ENCODE peak calls at places on chromosomes 6 and 20, in six cellular contexts. One of them, this sample, is unnamed.

GRCh38 chr6:45538636-45539035 is 160.9 kb upstream of the SUPT3H start:
- DNase-seq in Daoy: peak
- DNase-seq in GM13976: no peak
- DNase-seq in stimulated activated effector memory CD8-positive, alpha-beta T cell treated with anti-CD3 and anti-CD28 coated beads, Interleukin-12 subunit alpha, Interleukin-12 subunit beta, amount 100 ng/mL, for 72 hours: no peak
- DNase-seq in GM10248: no peak
- DNase-seq in nephron progenitor cell: no peak
- DNase-seq in this sample: no peak

GRCh38 chr20:58059145-58059544 is 169.3 kb downstream of the ANKRD60 start:
- DNase-seq in Daoy: no peak
- DNase-seq in GM13976: no peak
- DNase-seq in stimulated activated effector memory CD8-positive, alpha-beta T cell treated with anti-CD3 and anti-CD28 coated beads, Interleukin-12 subunit alpha, Interleukin-12 subunit beta, amount 100 ng/mL, for 72 hours: no peak
- DNase-seq in GM10248: no peak
- DNase-seq in nephron progenitor cell: no peak
- DNase-seq in this sample: no peak

GRCh38 chr6:74715362-74716068 is 490.3 kb downstream of the COL12A1 start:
- DNase-seq in Daoy: no peak
- DNase-seq in GM13976: no peak
- DNase-seq in stimulated activated effector memory CD8-positive, alpha-beta T cell treated with anti-CD3 and anti-CD28 coated beads, Interleukin-12 subunit alpha, Interleukin-12 subunit beta, amount 100 ng/mL, for 72 hours: no peak
- DNase-seq in GM10248: no peak
- DNase-seq in nephron progenitor cell: no peak
- DNase-seq in this sample: no peak

GRCh38 chr20:49811825-49812462 is 684 bp upstream of the SLC9A8 start:
- DNase-seq in Daoy: peak
- DNase-seq in GM13976: no peak
- DNase-seq in stimulated activated effector memory CD8-positive, alpha-beta T cell treated with anti-CD3 and anti-CD28 coated beads, Interleukin-12 subunit alpha, Interleukin-12 subunit beta, amount 100 ng/mL, for 72 hours: no peak
- DNase-seq in GM10248: no peak
- DNase-seq in nephron progenitor cell: no peak
- DNase-seq in this sample: no peak

GRCh38 chr6:57324538-57324937 is 7.1 kb downstream of the PRIM2 start:
- DNase-seq in Daoy: no peak
- DNase-seq in GM13976: no peak
- DNase-seq in stimulated activated effector memory CD8-positive, alpha-beta T cell treated with anti-CD3 and anti-CD28 coated beads, Interleukin-12 subunit alpha, Interleukin-12 subunit beta, amount 100 ng/mL, for 72 hours: no peak
- DNase-seq in GM10248: no peak
- DNase-seq in nephron progenitor cell: no peak
- DNase-seq in this sample: no peak

GRCh38 chr6:90199900-90200299 is 96.7 kb downstream of the BACH2 start:
- DNase-seq in Daoy: no peak
- DNase-seq in GM13976: no peak
- DNase-seq in stimulated activated effector memory CD8-positive, alpha-beta T cell treated with anti-CD3 and anti-CD28 coated beads, Interleukin-12 subunit alpha, Interleukin-12 subunit beta, amount 100 ng/mL, for 72 hours: no peak
- DNase-seq in GM10248: no peak
- DNase-seq in nephron progenitor cell: no peak
- DNase-seq in this sample: no peak

GRCh38 chr20:52974155-52974554 is 2.0 kb downstream of the TSHZ2 start:
- DNase-seq in Daoy: no peak
- DNase-seq in GM13976: no peak
- DNase-seq in stimulated activated effector memory CD8-positive, alpha-beta T cell treated with anti-CD3 and anti-CD28 coated beads, Interleukin-12 subunit alpha, Interleukin-12 subunit beta, amount 100 ng/mL, for 72 hours: no peak
- DNase-seq in GM10248: no peak
- DNase-seq in nephron progenitor cell: no peak
- DNase-seq in this sample: no peak

GRCh38 chr6:159196430-159196829 is 27.2 kb downstream of the FNDC1 start:
- DNase-seq in Daoy: no peak
- DNase-seq in GM13976: no peak
- DNase-seq in stimulated activated effector memory CD8-positive, alpha-beta T cell treated with anti-CD3 and anti-CD28 coated beads, Interleukin-12 subunit alpha, Interleukin-12 subunit beta, amount 100 ng/mL, for 72 hours: no peak
- DNase-seq in GM10248: no peak
- DNase-seq in nephron progenitor cell: no peak
- DNase-seq in this sample: no peak

GRCh38 chr20:33233129-33233774 is 2.5 kb upstream of the BPIFA1 start:
- DNase-seq in Daoy: no peak
- DNase-seq in GM13976: no peak
- DNase-seq in stimulated activated effector memory CD8-positive, alpha-beta T cell treated with anti-CD3 and anti-CD28 coated beads, Interleukin-12 subunit alpha, Interleukin-12 subunit beta, amount 100 ng/mL, for 72 hours: no peak
- DNase-seq in GM10248: no peak
- DNase-seq in nephron progenitor cell: peak
- DNase-seq in this sample: no peak

GRCh38 chr6:30647039-30647801 is at the start of gene C6orf136:
- DNase-seq in Daoy: peak
- DNase-seq in GM13976: peak
- DNase-seq in stimulated activated effector memory CD8-positive, alpha-beta T cell treated with anti-CD3 and anti-CD28 coated beads, Interleukin-12 subunit alpha, Interleukin-12 subunit beta, amount 100 ng/mL, for 72 hours: peak
- DNase-seq in GM10248: peak
- DNase-seq in nephron progenitor cell: peak
- DNase-seq in this sample: peak

GRCh38 chr20:50048420-50049166 is 64.4 kb downstream of the UBE2V1 start:
- DNase-seq in Daoy: peak
- DNase-seq in GM13976: no peak
- DNase-seq in stimulated activated effector memory CD8-positive, alpha-beta T cell treated with anti-CD3 and anti-CD28 coated beads, Interleukin-12 subunit alpha, Interleukin-12 subunit beta, amount 100 ng/mL, for 72 hours: peak
- DNase-seq in GM10248: no peak
- DNase-seq in nephron progenitor cell: no peak
- DNase-seq in this sample: no peak

GRCh38 chr6:38150681-38151296 is 331.3 kb downstream of the ZFAND3 start:
- DNase-seq in Daoy: no peak
- DNase-seq in GM13976: no peak
- DNase-seq in stimulated activated effector memory CD8-positive, alpha-beta T cell treated with anti-CD3 and anti-CD28 coated beads, Interleukin-12 subunit alpha, Interleukin-12 subunit beta, amount 100 ng/mL, for 72 hours: no peak
- DNase-seq in GM10248: no peak
- DNase-seq in nephron progenitor cell: no peak
- DNase-seq in this sample: no peak

GRCh38 chr20:6767536-6768227 is at the start of gene BMP2:
- DNase-seq in Daoy: peak
- DNase-seq in GM13976: peak
- DNase-seq in stimulated activated effector memory CD8-positive, alpha-beta T cell treated with anti-CD3 and anti-CD28 coated beads, Interleukin-12 subunit alpha, Interleukin-12 subunit beta, amount 100 ng/mL, for 72 hours: no peak
- DNase-seq in GM10248: peak
- DNase-seq in nephron progenitor cell: peak
- DNase-seq in this sample: peak

GRCh38 chr20:58436868-58437645 is 48.0 kb downstream of the VAPB start:
- DNase-seq in Daoy: no peak
- DNase-seq in GM13976: no peak
- DNase-seq in stimulated activated effector memory CD8-positive, alpha-beta T cell treated with anti-CD3 and anti-CD28 coated beads, Interleukin-12 subunit alpha, Interleukin-12 subunit beta, amount 100 ng/mL, for 72 hours: no peak
- DNase-seq in GM10248: no peak
- DNase-seq in nephron progenitor cell: no peak
- DNase-seq in this sample: no peak

GRCh38 chr6:31094389-31094881 is 17.9 kb downstream of the C6orf15 start:
- DNase-seq in Daoy: peak
- DNase-seq in GM13976: no peak
- DNase-seq in stimulated activated effector memory CD8-positive, alpha-beta T cell treated with anti-CD3 and anti-CD28 coated beads, Interleukin-12 subunit alpha, Interleukin-12 subunit beta, amount 100 ng/mL, for 72 hours: no peak
- DNase-seq in GM10248: no peak
- DNase-seq in nephron progenitor cell: no peak
- DNase-seq in this sample: peak

GRCh38 chr6:127176175-127176574 is 57.7 kb downstream of the RSPO3 start:
- DNase-seq in Daoy: no peak
- DNase-seq in GM13976: no peak
- DNase-seq in stimulated activated effector memory CD8-positive, alpha-beta T cell treated with anti-CD3 and anti-CD28 coated beads, Interleukin-12 subunit alpha, Interleukin-12 subunit beta, amount 100 ng/mL, for 72 hours: no peak
- DNase-seq in GM10248: no peak
- DNase-seq in nephron progenitor cell: no peak
- DNase-seq in this sample: no peak

GRCh38 chr6:26286168-26286854 is 78.7 kb upstream of the BTN3A2 start:
- DNase-seq in Daoy: peak
- DNase-seq in GM13976: peak
- DNase-seq in stimulated activated effector memory CD8-positive, alpha-beta T cell treated with anti-CD3 and anti-CD28 coated beads, Interleukin-12 subunit alpha, Interleukin-12 subunit beta, amount 100 ng/mL, for 72 hours: peak
- DNase-seq in GM10248: no peak
- DNase-seq in nephron progenitor cell: peak
- DNase-seq in this sample: peak

GRCh38 chr6:39053016-39053595 is 4.5 kb downstream of the GLP1R start:
- DNase-seq in Daoy: no peak
- DNase-seq in GM13976: no peak
- DNase-seq in stimulated activated effector memory CD8-positive, alpha-beta T cell treated with anti-CD3 and anti-CD28 coated beads, Interleukin-12 subunit alpha, Interleukin-12 subunit beta, amount 100 ng/mL, for 72 hours: no peak
- DNase-seq in GM10248: no peak
- DNase-seq in nephron progenitor cell: no peak
- DNase-seq in this sample: no peak

GRCh38 chr20:46520540-46520939 is 7.2 kb upstream of the ZNF334 start:
- DNase-seq in Daoy: no peak
- DNase-seq in GM13976: no peak
- DNase-seq in stimulated activated effector memory CD8-positive, alpha-beta T cell treated with anti-CD3 and anti-CD28 coated beads, Interleukin-12 subunit alpha, Interleukin-12 subunit beta, amount 100 ng/mL, for 72 hours: no peak
- DNase-seq in GM10248: no peak
- DNase-seq in nephron progenitor cell: no peak
- DNase-seq in this sample: no peak

GRCh38 chr6:107977283-107977682 is 19.3 kb upstream of the SEC63 start:
- DNase-seq in Daoy: no peak
- DNase-seq in GM13976: no peak
- DNase-seq in stimulated activated effector memory CD8-positive, alpha-beta T cell treated with anti-CD3 and anti-CD28 coated beads, Interleukin-12 subunit alpha, Interleukin-12 subunit beta, amount 100 ng/mL, for 72 hours: no peak
- DNase-seq in GM10248: no peak
- DNase-seq in nephron progenitor cell: no peak
- DNase-seq in this sample: no peak

GRCh38 chr6:47525330-47526057 is 47.9 kb downstream of the CD2AP start:
- DNase-seq in Daoy: no peak
- DNase-seq in GM13976: no peak
- DNase-seq in stimulated activated effector memory CD8-positive, alpha-beta T cell treated with anti-CD3 and anti-CD28 coated beads, Interleukin-12 subunit alpha, Interleukin-12 subunit beta, amount 100 ng/mL, for 72 hours: no peak
- DNase-seq in GM10248: no peak
- DNase-seq in nephron progenitor cell: no peak
- DNase-seq in this sample: no peak

GRCh38 chr6:128697392-128697689 is 176.9 kb upstream of the PTPRK start:
- DNase-seq in Daoy: no peak
- DNase-seq in GM13976: no peak
- DNase-seq in stimulated activated effector memory CD8-positive, alpha-beta T cell treated with anti-CD3 and anti-CD28 coated beads, Interleukin-12 subunit alpha, Interleukin-12 subunit beta, amount 100 ng/mL, for 72 hours: no peak
- DNase-seq in GM10248: no peak
- DNase-seq in nephron progenitor cell: no peak
- DNase-seq in this sample: no peak

GRCh38 chr6:39843305-39844020 is 51.3 kb downstream of the DAAM2 start:
- DNase-seq in Daoy: peak
- DNase-seq in GM13976: no peak
- DNase-seq in stimulated activated effector memory CD8-positive, alpha-beta T cell treated with anti-CD3 and anti-CD28 coated beads, Interleukin-12 subunit alpha, Interleukin-12 subunit beta, amount 100 ng/mL, for 72 hours: no peak
- DNase-seq in GM10248: no peak
- DNase-seq in nephron progenitor cell: no peak
- DNase-seq in this sample: no peak

GRCh38 chr6:149484733-149485700 is at the start of gene ZC3H12D:
- DNase-seq in Daoy: peak
- DNase-seq in GM13976: peak
- DNase-seq in stimulated activated effector memory CD8-positive, alpha-beta T cell treated with anti-CD3 and anti-CD28 coated beads, Interleukin-12 subunit alpha, Interleukin-12 subunit beta, amount 100 ng/mL, for 72 hours: peak
- DNase-seq in GM10248: no peak
- DNase-seq in nephron progenitor cell: no peak
- DNase-seq in this sample: no peak

GRCh38 chr6:16130932-16131387 is 2.1 kb downstream of the MYLIP start:
- DNase-seq in Daoy: peak
- DNase-seq in GM13976: peak
- DNase-seq in stimulated activated effector memory CD8-positive, alpha-beta T cell treated with anti-CD3 and anti-CD28 coated beads, Interleukin-12 subunit alpha, Interleukin-12 subunit beta, amount 100 ng/mL, for 72 hours: no peak
- DNase-seq in GM10248: peak
- DNase-seq in nephron progenitor cell: peak
- DNase-seq in this sample: peak

GRCh38 chr6:151805286-151805840 is 2.1 kb upstream of the ESR1 start:
- DNase-seq in Daoy: peak
- DNase-seq in GM13976: no peak
- DNase-seq in stimulated activated effector memory CD8-positive, alpha-beta T cell treated with anti-CD3 and anti-CD28 coated beads, Interleukin-12 subunit alpha, Interleukin-12 subunit beta, amount 100 ng/mL, for 72 hours: no peak
- DNase-seq in GM10248: no peak
- DNase-seq in nephron progenitor cell: peak
- DNase-seq in this sample: no peak

GRCh38 chr20:9602834-9603173 is 88.4 kb downstream of the LAMP5 start:
- DNase-seq in Daoy: no peak
- DNase-seq in GM13976: no peak
- DNase-seq in stimulated activated effector memory CD8-positive, alpha-beta T cell treated with anti-CD3 and anti-CD28 coated beads, Interleukin-12 subunit alpha, Interleukin-12 subunit beta, amount 100 ng/mL, for 72 hours: no peak
- DNase-seq in GM10248: no peak
- DNase-seq in nephron progenitor cell: no peak
- DNase-seq in this sample: no peak

GRCh38 chr6:144898052-144898689 is 613.0 kb downstream of the UTRN start:
- DNase-seq in Daoy: peak
- DNase-seq in GM13976: no peak
- DNase-seq in stimulated activated effector memory CD8-positive, alpha-beta T cell treated with anti-CD3 and anti-CD28 coated beads, Interleukin-12 subunit alpha, Interleukin-12 subunit beta, amount 100 ng/mL, for 72 hours: no peak
- DNase-seq in GM10248: no peak
- DNase-seq in nephron progenitor cell: no peak
- DNase-seq in this sample: no peak

GRCh38 chr6:20584100-20584731 is 50.0 kb downstream of the CDKAL1 start:
- DNase-seq in Daoy: no peak
- DNase-seq in GM13976: no peak
- DNase-seq in stimulated activated effector memory CD8-positive, alpha-beta T cell treated with anti-CD3 and anti-CD28 coated beads, Interleukin-12 subunit alpha, Interleukin-12 subunit beta, amount 100 ng/mL, for 72 hours: no peak
- DNase-seq in GM10248: no peak
- DNase-seq in nephron progenitor cell: no peak
- DNase-seq in this sample: no peak

GRCh38 chr6:13924146-13924948 is 405 bp upstream of the RNF182 start:
- DNase-seq in Daoy: peak
- DNase-seq in GM13976: no peak
- DNase-seq in stimulated activated effector memory CD8-positive, alpha-beta T cell treated with anti-CD3 and anti-CD28 coated beads, Interleukin-12 subunit alpha, Interleukin-12 subunit beta, amount 100 ng/mL, for 72 hours: peak
- DNase-seq in GM10248: peak
- DNase-seq in nephron progenitor cell: peak
- DNase-seq in this sample: no peak